ENCODE peak calls at places on chromosomes 6 and 20, in eight cellular contexts. S is HCT116, H is GM23338, I is A549, L is HepG2, V is K562, F is SK-N-SH, A is Panc1. W is an unnamed sample.

GRCh38 chr20:3998998-3999397 is 16.4 kb downstream of the RNF24 start:
- DNase-seq in S (no peak), H (no peak), I (no peak), L (no peak), V (no peak), F (no peak), A (no peak), W (no peak)

GRCh38 chr6:7557652-7558051 is 16.2 kb downstream of the DSP start:
- DNase-seq in S (no peak), H (no peak), I (no peak), L (no peak), V (no peak), F (no peak), A (no peak), W (no peak)

GRCh38 chr6:2855061-2855519 is 13.4 kb upstream of the SERPINB1 start:
- DNase-seq in S (no peak), H (no peak), I (no peak), L (no peak), V (no peak), F (no peak), A (no peak), W (no peak)

GRCh38 chr20:30167540-30167939 is 1089.9 kb upstream of the DEFB115 start:
- DNase-seq in S (no peak), H (no peak), I (no peak), L (no peak), V (no peak), F (no peak), A (no peak), W (no peak)

GRCh38 chr6:31723245-31723979 is at the start of gene MPIG6B:
- DNase-seq in S (no peak), H (peak), I (no peak), L (no peak), V (peak), F (no peak), A (no peak), W (no peak)

GRCh38 chr6:24394777-24395437 is 7.8 kb upstream of the MRS2 start:
- DNase-seq in S (no peak), H (no peak), I (no peak), L (no peak), V (no peak), F (no peak), A (no peak), W (peak)

GRCh38 chr6:54730767-54731665 is 115.6 kb upstream of the FAM83B start:
- DNase-seq in S (no peak), H (no peak), I (no peak), L (no peak), V (no peak), F (no peak), A (no peak), W (no peak)

GRCh38 chr20:22339091-22339881 is 245.1 kb downstream of the FOXA2 start:
- DNase-seq in S (peak), H (peak), I (peak), L (peak), V (peak), F (peak), A (peak), W (peak)

GRCh38 chr6:158715330-158716311 is 65.8 kb downstream of the SYTL3 start:
- DNase-seq in S (no peak), H (no peak), I (no peak), L (no peak), V (peak), F (no peak), A (no peak), W (no peak)

GRCh38 chr6:43969158-43969981 is 157.9 kb downstream of the MRPL14 start:
- DNase-seq in S (no peak), H (no peak), I (no peak), L (no peak), V (peak), F (no peak), A (no peak), W (no peak)

GRCh38 chr20:62896526-62896925 is 29.8 kb downstream of the DIDO1 start:
- DNase-seq in S (no peak), H (no peak), I (no peak), L (no peak), V (no peak), F (no peak), A (no peak), W (no peak)

GRCh38 chr20:1403624-1404023 is 10.8 kb upstream of the FKBP1A start:
- DNase-seq in S (no peak), H (no peak), I (no peak), L (no peak), V (no peak), F (no peak), A (no peak), W (no peak)

GRCh38 chr20:17995967-17996819 is 27.4 kb downstream of the MGME1 start:
- DNase-seq in S (peak), H (peak), I (peak), L (peak), V (peak), F (peak), A (no peak), W (peak)

GRCh38 chr6:106547556-106547955 is 81.7 kb downstream of the RTN4IP1 start:
- DNase-seq in S (no peak), H (no peak), I (no peak), L (no peak), V (no peak), F (no peak), A (no peak), W (no peak)

GRCh38 chr20:17806739-17807441 is 107.1 kb downstream of the BANF2 start:
- DNase-seq in S (no peak), H (peak), I (no peak), L (no peak), V (peak), F (peak), A (no peak), W (no peak)

GRCh38 chr6:3329491-3330051 is 70.8 kb downstream of the PSMG4 start:
- DNase-seq in S (no peak), H (no peak), I (no peak), L (no peak), V (no peak), F (no peak), A (no peak), W (no peak)

GRCh38 chr6:12594541-12594893 is 122.0 kb upstream of the PHACTR1 start:
- DNase-seq in S (no peak), H (no peak), I (no peak), L (no peak), V (no peak), F (no peak), A (no peak), W (no peak)

GRCh38 chr6:67112120-67112519 is 1405.1 kb upstream of the EYS start:
- DNase-seq in S (no peak), H (peak), I (no peak), L (no peak), V (no peak), F (no peak), A (no peak), W (no peak)

GRCh38 chr6:109091314-109092009 is 3.2 kb downstream of the SESN1 start:
- DNase-seq in S (no peak), H (no peak), I (no peak), L (no peak), V (no peak), F (no peak), A (no peak), W (no peak)

GRCh38 chr6:25661129-25661779 is 9.2 kb downstream of the SCGN start:
- DNase-seq in S (no peak), H (no peak), I (no peak), L (peak), V (no peak), F (no peak), A (no peak), W (no peak)

GRCh38 chr6:25655746-25656145 is 3.7 kb downstream of the SCGN start:
- DNase-seq in S (no peak), H (no peak), I (no peak), L (no peak), V (no peak), F (no peak), A (no peak), W (no peak)

GRCh38 chr6:25665455-25665854 is 13.4 kb downstream of the SCGN start:
- DNase-seq in S (no peak), H (no peak), I (no peak), L (no peak), V (no peak), F (no peak), A (no peak), W (no peak)

GRCh38 chr6:25659633-25660368 is 7.8 kb downstream of the SCGN start:
- DNase-seq in S (no peak), H (no peak), I (no peak), L (no peak), V (no peak), F (no peak), A (no peak), W (no peak)

GRCh38 chr6:25660512-25660911 is 8.5 kb downstream of the SCGN start:
- DNase-seq in S (peak), H (no peak), I (peak), L (peak), V (no peak), F (no peak), A (no peak), W (no peak)
- TF ChIP-seq REST in S (no peak), H (no peak), I (no peak), L (no peak), V (no peak), F (no peak), A (no peak), W (no peak)

DNA sequence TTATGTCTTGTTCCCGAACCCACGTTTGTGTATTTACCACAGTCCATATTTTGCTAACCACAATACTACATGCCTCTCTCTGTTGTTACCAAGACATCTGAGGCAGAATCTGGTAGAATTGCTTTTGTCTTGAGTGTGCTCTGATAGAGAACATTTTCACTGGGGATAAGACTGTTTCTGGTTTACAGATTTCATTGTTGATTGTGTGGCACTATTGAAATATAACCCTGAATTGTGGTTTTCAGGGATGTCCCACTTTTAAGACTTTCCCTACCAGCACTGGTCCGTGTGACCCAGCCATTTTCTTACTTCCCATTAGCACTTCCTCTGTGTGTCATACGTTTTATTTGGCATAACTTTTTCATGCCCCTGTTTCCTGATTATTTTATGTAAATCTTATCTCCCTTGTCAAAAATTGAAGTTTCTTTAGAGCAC is 12.2 kb downstream of the NCOA7 start:
- DNase-seq in S (no peak), H (no peak), I (no peak), L (no peak), V (no peak), F (no peak), A (no peak), W (peak)
- TF ChIP-seq REST in S (no peak), H (no peak), I (no peak), L (no peak), V (no peak), F (no peak), A (no peak), W (no peak)

DNA sequence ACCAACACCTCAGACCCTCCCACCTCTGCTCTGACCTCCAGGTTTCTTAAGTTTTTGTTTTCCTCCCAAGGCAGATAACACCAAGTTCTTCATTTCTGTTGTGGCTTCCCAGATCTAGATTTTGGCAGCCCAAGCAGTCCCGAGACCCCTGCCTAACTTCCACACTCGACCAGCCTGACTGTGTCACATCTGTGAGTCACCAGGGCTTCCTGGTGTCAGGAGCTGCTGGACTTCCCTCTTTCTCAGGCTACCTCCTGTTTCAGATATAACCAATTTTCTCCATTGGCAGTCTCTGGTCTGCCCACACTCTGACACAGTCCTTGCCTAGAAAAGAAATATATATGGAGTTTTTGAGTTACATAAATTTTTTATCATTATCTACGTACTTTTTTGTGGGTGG is 46.1 kb upstream of the CCN6 start:
- DNase-seq in S (no peak), H (no peak), I (no peak), L (no peak), V (no peak), F (no peak), A (no peak), W (peak)
- TF ChIP-seq REST in S (no peak), H (no peak), I (no peak), L (no peak), V (no peak), F (no peak), A (no peak), W (no peak)

DNA sequence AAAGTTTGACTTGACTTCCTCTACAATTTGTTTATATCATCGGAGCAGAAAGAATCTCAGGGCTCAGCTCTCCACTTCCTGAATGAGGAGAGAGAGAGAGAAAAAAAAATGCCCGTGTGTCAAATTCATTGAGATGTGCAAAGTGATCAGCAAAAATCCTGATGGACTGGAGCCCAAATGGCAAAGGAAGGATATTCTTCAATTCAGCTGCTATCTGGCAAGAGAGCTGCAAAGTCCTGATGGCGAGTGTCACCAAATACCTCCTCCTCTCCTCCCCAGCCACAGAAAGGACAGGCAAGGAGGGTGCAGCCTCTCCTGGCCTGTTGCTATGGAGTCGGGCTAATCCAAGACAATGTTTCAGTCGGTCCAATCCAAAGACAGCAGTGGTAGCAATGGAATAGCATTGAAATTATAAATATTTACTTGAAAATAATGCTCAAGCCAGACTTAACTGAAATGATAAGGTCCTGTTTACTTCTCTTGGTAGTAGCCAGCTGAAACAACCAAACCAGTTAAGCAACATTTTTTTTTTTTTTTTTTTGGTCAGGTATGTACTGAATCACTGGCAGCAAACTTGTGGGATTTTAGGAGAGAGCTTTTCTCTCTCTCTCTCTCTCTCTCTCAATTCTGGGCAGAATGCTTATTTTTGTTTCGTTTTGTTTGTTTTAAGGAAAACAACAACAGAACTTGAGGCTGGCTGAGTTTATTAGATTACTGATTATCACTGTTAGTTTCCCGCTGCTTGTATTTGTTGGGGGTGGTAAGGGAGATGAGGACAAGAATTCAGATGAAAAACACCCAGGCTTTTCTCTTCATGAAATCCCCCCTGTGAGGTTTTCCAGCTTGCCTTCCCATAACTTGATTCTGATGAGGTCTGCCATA is 204.2 kb downstream of the BCAS1 start:
- DNase-seq in S (no peak), H (peak), I (peak), L (peak), V (no peak), F (peak), A (no peak), W (no peak)
- TF ChIP-seq REST in S (no peak), H (no peak), I (no peak), L (no peak), V (no peak), F (no peak), A (no peak), W (no peak)

GRCh38 chr6:114747995-114748625 is 405.3 kb upstream of the HS3ST5 start:
- DNase-seq in S (peak), H (peak), I (peak), L (peak), V (peak), F (peak), A (peak), W (peak)
- TF ChIP-seq REST in S (no peak), H (no peak), I (no peak), L (no peak), V (no peak), F (no peak), A (no peak), W (no peak)

GRCh38 chr20:5222919-5223634 is 93.7 kb downstream of the PROKR2 start:
- DNase-seq in S (peak), H (peak), I (peak), L (peak), V (peak), F (no peak), A (peak), W (peak)
- TF ChIP-seq REST in S (no peak), H (no peak), I (no peak), L (no peak), V (no peak), F (no peak), A (no peak), W (no peak)

DNA sequence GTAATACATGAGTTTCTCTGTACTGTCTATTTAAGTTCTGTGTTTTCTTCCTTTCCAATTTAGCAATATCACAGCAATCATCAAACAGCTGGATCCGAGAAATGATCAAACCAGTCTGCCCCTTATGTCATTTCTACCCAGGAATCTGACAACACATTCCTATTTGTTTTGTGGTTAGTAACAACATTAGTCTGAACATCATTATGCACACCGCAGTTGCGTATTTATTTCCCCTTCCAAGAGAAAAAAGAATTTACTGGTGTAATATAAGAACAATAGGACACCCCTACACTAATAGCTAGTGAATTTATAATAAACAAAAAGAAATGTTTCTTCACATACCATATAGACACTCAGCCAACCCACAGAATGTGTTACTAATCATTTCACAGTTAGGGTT is 179.5 kb downstream of the BTBD9 start:
- DNase-seq in S (no peak), H (no peak), I (no peak), L (no peak), V (no peak), F (no peak), A (no peak), W (no peak)
- TF ChIP-seq REST in S (no peak), H (no peak), I (no peak), L (no peak), V (no peak), F (no peak), A (no peak), W (no peak)

GRCh38 chr20:47487175-47487917 is 14.3 kb upstream of the NCOA3 start:
- DNase-seq in S (no peak), H (no peak), I (no peak), L (no peak), V (peak), F (no peak), A (no peak), W (no peak)
- TF ChIP-seq REST in S (no peak), H (no peak), I (no peak), L (no peak), V (no peak), F (no peak), A (no peak), W (no peak)